ENCODE peak calls at places on chromosomes 3 and 15, in four cellular contexts. O is epithelial cell of esophagus, X is lung, T is esophagus squamous epithelium. Q is an unnamed sample.

GRCh38 chr3:14463330-14464216 is 61.2 kb downstream of the SLC6A6 start:
- DNase-seq in X (no peak), T (no peak), O (no peak), Q (peak)

GRCh38 chr3:195307711-195308110 is 36.8 kb upstream of the XXYLT1 start:
- DNase-seq in X (no peak), T (no peak), O (no peak), Q (no peak)

GRCh38 chr3:148366743-148367410 is 330.8 kb upstream of the AGTR1 start:
- DNase-seq in X (no peak), O (peak), T (no peak), Q (no peak)

GRCh38 chr15:97961067-97961954 is 808 bp downstream of the ARRDC4 start:
- DNase-seq in T (no peak), X (peak), O (peak), Q (peak)

GRCh38 chr15:41429003-41429890 is 12.4 kb downstream of the RTF1 start:
- DNase-seq in O (no peak), T (no peak), X (no peak), Q (no peak)

GRCh38 chr3:108150200-108150599 is 59.4 kb upstream of the CD47 start:
- DNase-seq in T (no peak), O (no peak), X (no peak), Q (no peak)

GRCh38 chr3:134126153-134126552 is 96.4 kb upstream of the SLCO2A1 start:
- DNase-seq in O (no peak), X (no peak), T (no peak), Q (no peak)

GRCh38 chr3:127589600-127590281 is 792 bp downstream of the TPRA1 start:
- DNase-seq in O (peak), X (no peak), T (no peak), Q (peak)

GRCh38 chr3:183825380-183826161 is at the start of gene MAP6D1:
- DNase-seq in T (no peak), O (peak), X (no peak), Q (peak)

GRCh38 chr15:99384992-99385669 is 133.8 kb downstream of the LRRC28 start:
- DNase-seq in X (no peak), T (no peak), O (no peak), Q (no peak)

GRCh38 chr3:23567917-23568316 is 237.8 kb upstream of the UBE2E1 start:
- DNase-seq in O (peak), T (no peak), X (no peak), Q (no peak)

GRCh38 chr15:60390931-60391501 is 6.8 kb downstream of the ANXA2 start:
- DNase-seq in O (peak), T (peak), X (peak), Q (peak)

GRCh38 chr3:170163956-170164645 is 17.4 kb downstream of the PHC3 start:
- DNase-seq in O (no peak), X (no peak), T (no peak), Q (no peak)

GRCh38 chr3:112327371-112327951 is 5.5 kb upstream of the CD200 start:
- DNase-seq in O (peak), X (no peak), T (no peak), Q (no peak)

GRCh38 chr3:101803152-101803782 is 24.3 kb downstream of the NXPE3 start:
- DNase-seq in T (no peak), O (peak), X (peak), Q (no peak)

GRCh38 chr3:195133462-195133861 is 137.5 kb downstream of the XXYLT1 start:
- DNase-seq in O (peak), X (no peak), T (no peak), Q (no peak)

GRCh38 chr3:128395046-128395445 is 71.6 kb downstream of the DNAJB8 start:
- DNase-seq in T (no peak), X (no peak), O (no peak), Q (no peak)

GRCh38 chr3:12966847-12967750 is 106.1 kb downstream of the IQSEC1 start:
- DNase-seq in O (peak), T (no peak), X (no peak), Q (no peak)
- TF ChIP-seq CTCF in O (no peak), T (no peak), X (no peak), Q (no peak)

DNA sequence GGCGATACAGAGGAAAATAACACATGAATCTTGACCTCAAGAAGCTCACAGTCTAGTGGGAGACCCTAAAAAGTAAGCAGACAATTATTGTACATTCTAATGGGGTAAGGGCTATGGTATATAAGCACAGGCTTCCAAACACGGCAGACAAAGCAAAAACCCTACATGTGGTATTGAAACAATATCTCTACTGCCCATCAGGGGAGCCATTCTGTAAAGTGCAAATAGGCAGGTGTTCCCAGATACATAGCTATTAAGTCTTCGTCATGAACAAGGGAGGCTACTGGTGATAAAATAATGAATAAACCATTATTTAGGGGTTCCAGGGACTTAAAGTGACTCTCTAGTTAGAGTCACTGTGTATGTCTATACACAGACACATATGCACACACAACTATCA is 38.6 kb upstream of the ASB14 start:
- DNase-seq in O (no peak), T (no peak), X (no peak), Q (no peak)
- TF ChIP-seq CTCF in O (no peak), T (no peak), X (no peak), Q (peak)

DNA sequence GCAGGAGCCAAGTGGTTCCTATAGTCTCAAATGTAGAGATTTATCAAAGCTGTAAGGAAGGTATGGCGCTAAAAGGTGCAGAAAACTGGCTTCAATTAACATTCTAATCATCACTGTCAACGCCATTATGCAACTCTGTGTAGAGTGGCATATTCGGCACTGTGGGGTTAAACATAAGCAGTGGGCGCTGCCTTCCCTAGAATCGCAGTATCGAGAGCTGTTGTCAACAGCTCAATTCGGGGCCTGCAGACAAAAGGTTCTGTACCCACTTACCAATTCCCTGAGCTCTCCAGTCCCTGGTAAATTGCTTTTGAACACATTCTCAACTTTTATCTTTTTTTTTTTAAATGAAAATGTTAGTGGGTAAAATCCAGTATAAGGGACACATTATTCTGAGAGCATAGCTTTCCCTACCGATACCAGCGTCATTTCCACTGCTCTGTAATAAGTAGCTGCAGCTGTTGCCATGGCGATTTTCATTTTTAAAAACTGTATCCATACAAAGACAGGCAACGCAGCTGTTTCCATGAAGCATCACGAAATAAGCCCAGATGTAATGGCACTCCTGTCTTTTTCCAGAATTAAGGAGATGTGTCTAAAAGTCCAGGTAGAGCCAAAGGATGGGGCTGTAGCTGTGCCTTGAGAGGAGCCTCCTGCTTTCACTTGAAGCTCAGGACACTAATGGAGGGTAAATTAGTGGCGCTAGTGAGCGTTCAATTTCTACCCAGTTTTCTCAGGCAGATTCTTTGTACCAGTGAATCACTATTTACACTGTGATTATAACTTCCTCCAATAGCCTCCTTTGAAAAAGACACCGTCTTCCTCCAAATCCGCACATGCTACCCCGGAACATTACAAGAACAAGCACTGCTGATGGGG is 250.3 kb downstream of the SLC9A9 start:
- DNase-seq in O (peak), X (no peak), T (no peak), Q (no peak)
- TF ChIP-seq CTCF in O (no peak), X (no peak), T (no peak), Q (no peak)

GRCh38 chr15:74892313-74892712 is 2.5 kb downstream of the MPI start:
- DNase-seq in X (no peak), O (peak), T (no peak), Q (no peak)
- TF ChIP-seq CTCF in X (no peak), O (no peak), T (no peak), Q (no peak)

GRCh38 chr15:68479870-68480269 is 47.9 kb upstream of the ITGA11 start:
- DNase-seq in X (no peak), O (no peak), T (no peak), Q (peak)

GRCh38 chr15:68481321-68481720 is 49.4 kb upstream of the ITGA11 start:
- DNase-seq in T (no peak), X (no peak), O (no peak), Q (peak)

GRCh38 chr15:68478853-68479252 is 46.9 kb upstream of the ITGA11 start:
- DNase-seq in X (no peak), T (no peak), O (no peak), Q (no peak)

GRCh38 chr15:68480296-68480695 is 48.3 kb upstream of the ITGA11 start:
- DNase-seq in T (no peak), O (no peak), X (no peak), Q (no peak)

DNA sequence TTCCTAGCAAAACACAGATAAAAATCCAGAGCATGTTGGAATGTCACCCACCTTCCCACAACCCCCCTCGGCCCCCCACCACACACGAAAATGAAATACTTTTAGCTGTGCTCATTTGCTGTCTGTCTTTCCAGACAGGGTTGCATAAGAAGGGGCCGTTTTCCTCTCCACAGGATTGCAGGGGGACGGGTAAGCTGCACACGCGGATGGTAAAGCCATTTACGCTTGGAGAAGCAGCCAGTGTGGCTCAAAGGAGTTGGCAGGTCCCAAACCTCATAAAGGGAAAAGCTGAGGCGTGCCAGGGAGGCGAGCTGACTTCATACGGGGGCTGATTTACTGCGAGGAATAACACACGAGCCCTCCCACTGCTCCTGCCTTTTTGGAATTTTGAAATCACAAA is 47.4 kb upstream of the ITGA11 start:
- DNase-seq in T (no peak), O (no peak), X (peak), Q (no peak)
- TF ChIP-seq CTCF in T (no peak), O (no peak), X (no peak), Q (no peak)

GRCh38 chr15:34616613-34617012 is 33.2 kb upstream of the GOLGA8B start:
- DNase-seq in O (peak), T (no peak), X (no peak), Q (no peak)
- TF ChIP-seq CTCF in O (peak), T (no peak), X (no peak), Q (peak)

Q was measured in endodermal cell.